ENCODE peak calls at places on chromosomes 7 and 10, in eight cellular contexts. One of them, this sample, is unnamed.

GRCh38 chr7:1761097-1761496 is 91.0 kb downstream of the ELFN1 start:
- DNase-seq in AG08395: no peak
- DNase-seq in body of pancreas: no peak
- DNase-seq in amygdala: no peak
- DNase-seq in heart right ventricle: no peak
- DNase-seq in HFFc6: no peak
- DNase-seq in naive thymus-derived CD4-positive, alpha-beta T cell: no peak
- DNase-seq in T-helper 17 cell: no peak
- DNase-seq in this sample: no peak

GRCh38 chr10:115409347-115409746 is 316.2 kb downstream of the ATRNL1 start:
- DNase-seq in body of pancreas: no peak
- DNase-seq in amygdala: no peak
- DNase-seq in HFFc6: no peak
- DNase-seq in naive thymus-derived CD4-positive, alpha-beta T cell: no peak
- DNase-seq in heart right ventricle: no peak
- DNase-seq in T-helper 17 cell: no peak
- DNase-seq in AG08395: no peak
- DNase-seq in this sample: no peak

GRCh38 chr10:86857097-86857825 is 100.2 kb downstream of the MMRN2 start:
- DNase-seq in T-helper 17 cell: no peak
- DNase-seq in heart right ventricle: no peak
- DNase-seq in HFFc6: peak
- DNase-seq in amygdala: no peak
- DNase-seq in naive thymus-derived CD4-positive, alpha-beta T cell: no peak
- DNase-seq in body of pancreas: no peak
- DNase-seq in AG08395: peak
- DNase-seq in this sample: no peak

GRCh38 chr7:2309889-2310331 is 4.3 kb downstream of the SNX8 start:
- DNase-seq in heart right ventricle: no peak
- DNase-seq in naive thymus-derived CD4-positive, alpha-beta T cell: no peak
- DNase-seq in T-helper 17 cell: no peak
- DNase-seq in body of pancreas: no peak
- DNase-seq in AG08395: no peak
- DNase-seq in HFFc6: peak
- DNase-seq in amygdala: no peak
- DNase-seq in this sample: peak

GRCh38 chr10:3095373-3096139 is 28.2 kb downstream of the PFKP start:
- DNase-seq in T-helper 17 cell: no peak
- DNase-seq in naive thymus-derived CD4-positive, alpha-beta T cell: peak
- DNase-seq in HFFc6: peak
- DNase-seq in heart right ventricle: no peak
- DNase-seq in amygdala: no peak
- DNase-seq in body of pancreas: no peak
- DNase-seq in AG08395: peak
- DNase-seq in this sample: peak

GRCh38 chr10:5840314-5841307 is 27.4 kb upstream of the GDI2 start:
- DNase-seq in amygdala: peak
- DNase-seq in body of pancreas: peak
- DNase-seq in heart right ventricle: peak
- DNase-seq in HFFc6: no peak
- DNase-seq in AG08395: no peak
- DNase-seq in naive thymus-derived CD4-positive, alpha-beta T cell: no peak
- DNase-seq in T-helper 17 cell: no peak
- DNase-seq in this sample: no peak

GRCh38 chr7:595621-596010 is 76.0 kb upstream of the PDGFA start:
- DNase-seq in naive thymus-derived CD4-positive, alpha-beta T cell: peak
- DNase-seq in body of pancreas: no peak
- DNase-seq in T-helper 17 cell: no peak
- DNase-seq in HFFc6: no peak
- DNase-seq in amygdala: no peak
- DNase-seq in AG08395: no peak
- DNase-seq in heart right ventricle: no peak
- DNase-seq in this sample: no peak

GRCh38 chr10:132627736-132628512 is 90.3 kb downstream of the INPP5A start:
- DNase-seq in HFFc6: peak
- DNase-seq in AG08395: peak
- DNase-seq in naive thymus-derived CD4-positive, alpha-beta T cell: no peak
- DNase-seq in heart right ventricle: peak
- DNase-seq in T-helper 17 cell: no peak
- DNase-seq in body of pancreas: peak
- DNase-seq in amygdala: peak
- DNase-seq in this sample: no peak

GRCh38 chr7:38775503-38775902 is 133.5 kb downstream of the VPS41 start:
- DNase-seq in heart right ventricle: no peak
- DNase-seq in AG08395: no peak
- DNase-seq in T-helper 17 cell: no peak
- DNase-seq in body of pancreas: no peak
- DNase-seq in HFFc6: no peak
- DNase-seq in amygdala: no peak
- DNase-seq in naive thymus-derived CD4-positive, alpha-beta T cell: no peak
- DNase-seq in this sample: no peak

GRCh38 chr7:57210871-57211270 is 78.6 kb upstream of the ZNF479 start:
- DNase-seq in naive thymus-derived CD4-positive, alpha-beta T cell: no peak
- DNase-seq in heart right ventricle: no peak
- DNase-seq in HFFc6: no peak
- DNase-seq in AG08395: no peak
- DNase-seq in T-helper 17 cell: no peak
- DNase-seq in body of pancreas: no peak
- DNase-seq in amygdala: no peak
- DNase-seq in this sample: no peak

GRCh38 chr10:84375011-84375410 is 46.6 kb downstream of the CCSER2 start:
- DNase-seq in heart right ventricle: no peak
- DNase-seq in amygdala: no peak
- DNase-seq in T-helper 17 cell: no peak
- DNase-seq in AG08395: peak
- DNase-seq in naive thymus-derived CD4-positive, alpha-beta T cell: no peak
- DNase-seq in body of pancreas: peak
- DNase-seq in HFFc6: peak
- DNase-seq in this sample: peak

GRCh38 chr10:80537086-80537704 is 507 bp upstream of the SH2D4B start:
- DNase-seq in naive thymus-derived CD4-positive, alpha-beta T cell: no peak
- DNase-seq in T-helper 17 cell: no peak
- DNase-seq in HFFc6: no peak
- DNase-seq in AG08395: no peak
- DNase-seq in amygdala: no peak
- DNase-seq in heart right ventricle: no peak
- DNase-seq in body of pancreas: no peak
- DNase-seq in this sample: no peak

GRCh38 chr7:117946201-117946633 is 73.0 kb upstream of the CTTNBP2 start:
- DNase-seq in T-helper 17 cell: no peak
- DNase-seq in heart right ventricle: no peak
- DNase-seq in body of pancreas: no peak
- DNase-seq in naive thymus-derived CD4-positive, alpha-beta T cell: no peak
- DNase-seq in amygdala: no peak
- DNase-seq in AG08395: no peak
- DNase-seq in HFFc6: no peak
- DNase-seq in this sample: peak

GRCh38 chr10:38143587-38143986 is 49.5 kb downstream of the ZNF37A start:
- DNase-seq in HFFc6: peak
- DNase-seq in naive thymus-derived CD4-positive, alpha-beta T cell: no peak
- DNase-seq in amygdala: no peak
- DNase-seq in AG08395: no peak
- DNase-seq in heart right ventricle: no peak
- DNase-seq in body of pancreas: no peak
- DNase-seq in T-helper 17 cell: no peak
- DNase-seq in this sample: no peak

GRCh38 chr7:98548981-98549380 is 68.1 kb upstream of the NPTX2 start:
- DNase-seq in HFFc6: no peak
- DNase-seq in T-helper 17 cell: no peak
- DNase-seq in naive thymus-derived CD4-positive, alpha-beta T cell: no peak
- DNase-seq in AG08395: no peak
- DNase-seq in body of pancreas: no peak
- DNase-seq in amygdala: no peak
- DNase-seq in heart right ventricle: no peak
- DNase-seq in this sample: no peak

GRCh38 chr7:47887016-47887640 is 61.1 kb downstream of the PKD1L1 start:
- DNase-seq in heart right ventricle: no peak
- DNase-seq in naive thymus-derived CD4-positive, alpha-beta T cell: no peak
- DNase-seq in HFFc6: no peak
- DNase-seq in body of pancreas: no peak
- DNase-seq in amygdala: no peak
- DNase-seq in AG08395: no peak
- DNase-seq in T-helper 17 cell: no peak
- DNase-seq in this sample: no peak

GRCh38 chr7:2355079-2356008 is 717 bp downstream of the EIF3B start:
- DNase-seq in AG08395: peak
- DNase-seq in HFFc6: peak
- DNase-seq in heart right ventricle: no peak
- DNase-seq in amygdala: no peak
- DNase-seq in naive thymus-derived CD4-positive, alpha-beta T cell: no peak
- DNase-seq in body of pancreas: no peak
- DNase-seq in T-helper 17 cell: no peak
- DNase-seq in this sample: peak

GRCh38 chr7:105141068-105141467 is 127.1 kb downstream of the KMT2E start:
- DNase-seq in body of pancreas: no peak
- DNase-seq in heart right ventricle: no peak
- DNase-seq in AG08395: peak
- DNase-seq in amygdala: no peak
- DNase-seq in naive thymus-derived CD4-positive, alpha-beta T cell: no peak
- DNase-seq in T-helper 17 cell: no peak
- DNase-seq in HFFc6: peak
- DNase-seq in this sample: peak

GRCh38 chr10:114932225-114932624 is 5.8 kb upstream of the TRUB1 start:
- DNase-seq in HFFc6: no peak
- DNase-seq in naive thymus-derived CD4-positive, alpha-beta T cell: no peak
- DNase-seq in AG08395: no peak
- DNase-seq in heart right ventricle: no peak
- DNase-seq in T-helper 17 cell: no peak
- DNase-seq in body of pancreas: no peak
- DNase-seq in amygdala: no peak
- DNase-seq in this sample: no peak

GRCh38 chr10:79905322-79906314 is 43.3 kb downstream of the SFTPD start:
- DNase-seq in body of pancreas: peak
- DNase-seq in heart right ventricle: no peak
- DNase-seq in HFFc6: peak
- DNase-seq in T-helper 17 cell: no peak
- DNase-seq in naive thymus-derived CD4-positive, alpha-beta T cell: no peak
- DNase-seq in AG08395: peak
- DNase-seq in amygdala: no peak
- DNase-seq in this sample: peak

GRCh38 chr10:102714621-102715455 is at the start of gene SFXN2:
- DNase-seq in body of pancreas: peak
- DNase-seq in amygdala: no peak
- DNase-seq in AG08395: no peak
- DNase-seq in heart right ventricle: no peak
- DNase-seq in naive thymus-derived CD4-positive, alpha-beta T cell: no peak
- DNase-seq in HFFc6: no peak
- DNase-seq in T-helper 17 cell: peak
- DNase-seq in this sample: no peak

GRCh38 chr10:29266641-29267040 is 22.2 kb upstream of the LYZL1 start:
- DNase-seq in heart right ventricle: no peak
- DNase-seq in AG08395: peak
- DNase-seq in naive thymus-derived CD4-positive, alpha-beta T cell: no peak
- DNase-seq in HFFc6: no peak
- DNase-seq in T-helper 17 cell: no peak
- DNase-seq in amygdala: no peak
- DNase-seq in body of pancreas: no peak
- DNase-seq in this sample: no peak

GRCh38 chr7:113608786-113609185 is 310.0 kb downstream of the PPP1R3A start:
- DNase-seq in T-helper 17 cell: no peak
- DNase-seq in HFFc6: no peak
- DNase-seq in naive thymus-derived CD4-positive, alpha-beta T cell: no peak
- DNase-seq in AG08395: no peak
- DNase-seq in body of pancreas: no peak
- DNase-seq in amygdala: no peak
- DNase-seq in heart right ventricle: no peak
- DNase-seq in this sample: no peak

GRCh38 chr7:152735443-152736004 is 24.0 kb upstream of the ACTR3B start:
- DNase-seq in naive thymus-derived CD4-positive, alpha-beta T cell: no peak
- DNase-seq in body of pancreas: no peak
- DNase-seq in T-helper 17 cell: no peak
- DNase-seq in heart right ventricle: no peak
- DNase-seq in amygdala: no peak
- DNase-seq in AG08395: no peak
- DNase-seq in HFFc6: no peak
- DNase-seq in this sample: no peak